ENCODE peak calls at places on chromosomes 11 and 22, in seven cellular contexts. One of them, this sample, is unnamed.

GRCh38 chr11:78499971-78500370 is 74.7 kb downstream of the NARS2 start:
- DNase-seq in Caki2: no peak
- DNase-seq in dermis microvascular lymphatic vessel endothelial cell: peak
- DNase-seq in hepatocyte: no peak
- DNase-seq in fibroblast of mammary gland: peak
- DNase-seq in type B pancreatic cell: no peak
- DNase-seq in activated CD4-positive, alpha-beta memory T cell treated with anti-CD3 and anti-CD28 coated beads for 36 hours: no peak
- DNase-seq in this sample: no peak

GRCh38 chr11:61771995-61772455 is 19.6 kb downstream of the MYRF start:
- DNase-seq in Caki2: no peak
- DNase-seq in dermis microvascular lymphatic vessel endothelial cell: no peak
- DNase-seq in hepatocyte: peak
- DNase-seq in fibroblast of mammary gland: no peak
- DNase-seq in type B pancreatic cell: no peak
- DNase-seq in activated CD4-positive, alpha-beta memory T cell treated with anti-CD3 and anti-CD28 coated beads for 36 hours: no peak
- DNase-seq in this sample: no peak

GRCh38 chr11:30852645-30853044 is 266.5 kb upstream of the MPPED2 start:
- DNase-seq in Caki2: no peak
- DNase-seq in dermis microvascular lymphatic vessel endothelial cell: no peak
- DNase-seq in hepatocyte: no peak
- DNase-seq in fibroblast of mammary gland: no peak
- DNase-seq in type B pancreatic cell: no peak
- DNase-seq in activated CD4-positive, alpha-beta memory T cell treated with anti-CD3 and anti-CD28 coated beads for 36 hours: no peak
- DNase-seq in this sample: no peak

GRCh38 chr11:120391297-120391696 is 55.1 kb downstream of the ARHGEF12 start:
- DNase-seq in Caki2: no peak
- DNase-seq in dermis microvascular lymphatic vessel endothelial cell: peak
- DNase-seq in hepatocyte: peak
- DNase-seq in fibroblast of mammary gland: no peak
- DNase-seq in type B pancreatic cell: no peak
- DNase-seq in activated CD4-positive, alpha-beta memory T cell treated with anti-CD3 and anti-CD28 coated beads for 36 hours: no peak
- DNase-seq in this sample: peak

GRCh38 chr11:11856638-11857037 is 14.9 kb downstream of the USP47 start:
- DNase-seq in Caki2: no peak
- DNase-seq in dermis microvascular lymphatic vessel endothelial cell: no peak
- DNase-seq in hepatocyte: no peak
- DNase-seq in fibroblast of mammary gland: no peak
- DNase-seq in type B pancreatic cell: no peak
- DNase-seq in activated CD4-positive, alpha-beta memory T cell treated with anti-CD3 and anti-CD28 coated beads for 36 hours: no peak
- DNase-seq in this sample: no peak

GRCh38 chr11:77266766-77267165 is 34.7 kb downstream of the GDPD4 start:
- DNase-seq in Caki2: no peak
- DNase-seq in dermis microvascular lymphatic vessel endothelial cell: no peak
- DNase-seq in hepatocyte: no peak
- DNase-seq in fibroblast of mammary gland: peak
- DNase-seq in type B pancreatic cell: no peak
- DNase-seq in activated CD4-positive, alpha-beta memory T cell treated with anti-CD3 and anti-CD28 coated beads for 36 hours: no peak
- DNase-seq in this sample: no peak

GRCh38 chr11:86145439-86146156 is 76.7 kb upstream of the PICALM start:
- DNase-seq in Caki2: peak
- DNase-seq in dermis microvascular lymphatic vessel endothelial cell: no peak
- DNase-seq in hepatocyte: peak
- DNase-seq in fibroblast of mammary gland: no peak
- DNase-seq in type B pancreatic cell: no peak
- DNase-seq in activated CD4-positive, alpha-beta memory T cell treated with anti-CD3 and anti-CD28 coated beads for 36 hours: no peak
- DNase-seq in this sample: no peak

GRCh38 chr11:134275534-134276395 is at the start of gene GLB1L3:
- DNase-seq in Caki2: no peak
- DNase-seq in dermis microvascular lymphatic vessel endothelial cell: peak
- DNase-seq in hepatocyte: peak
- DNase-seq in fibroblast of mammary gland: no peak
- DNase-seq in type B pancreatic cell: no peak
- DNase-seq in activated CD4-positive, alpha-beta memory T cell treated with anti-CD3 and anti-CD28 coated beads for 36 hours: peak
- DNase-seq in this sample: peak

GRCh38 chr11:72141066-72141465 is 5.5 kb downstream of the FOLR3 start:
- DNase-seq in Caki2: no peak
- DNase-seq in dermis microvascular lymphatic vessel endothelial cell: no peak
- DNase-seq in hepatocyte: no peak
- DNase-seq in fibroblast of mammary gland: peak
- DNase-seq in type B pancreatic cell: no peak
- DNase-seq in activated CD4-positive, alpha-beta memory T cell treated with anti-CD3 and anti-CD28 coated beads for 36 hours: peak
- DNase-seq in this sample: no peak

GRCh38 chr22:47402876-47403525 is 640.6 kb downstream of the TBC1D22A start:
- DNase-seq in Caki2: no peak
- DNase-seq in dermis microvascular lymphatic vessel endothelial cell: no peak
- DNase-seq in hepatocyte: no peak
- DNase-seq in fibroblast of mammary gland: no peak
- DNase-seq in type B pancreatic cell: no peak
- DNase-seq in activated CD4-positive, alpha-beta memory T cell treated with anti-CD3 and anti-CD28 coated beads for 36 hours: no peak
- DNase-seq in this sample: no peak

GRCh38 chr22:43182118-43182517 is 4.8 kb downstream of the TTLL12 start:
- DNase-seq in Caki2: no peak
- DNase-seq in dermis microvascular lymphatic vessel endothelial cell: no peak
- DNase-seq in hepatocyte: no peak
- DNase-seq in fibroblast of mammary gland: no peak
- DNase-seq in type B pancreatic cell: no peak
- DNase-seq in activated CD4-positive, alpha-beta memory T cell treated with anti-CD3 and anti-CD28 coated beads for 36 hours: no peak
- DNase-seq in this sample: no peak

GRCh38 chr11:121681536-121681935 is 228.8 kb upstream of the SORL1-AS1 start:
- DNase-seq in Caki2: no peak
- DNase-seq in dermis microvascular lymphatic vessel endothelial cell: no peak
- DNase-seq in hepatocyte: no peak
- DNase-seq in fibroblast of mammary gland: peak
- DNase-seq in type B pancreatic cell: no peak
- DNase-seq in activated CD4-positive, alpha-beta memory T cell treated with anti-CD3 and anti-CD28 coated beads for 36 hours: no peak
- DNase-seq in this sample: no peak

GRCh38 chr11:83544871-83545270 is 258.7 kb upstream of the CCDC90B start:
- DNase-seq in Caki2: no peak
- DNase-seq in dermis microvascular lymphatic vessel endothelial cell: no peak
- DNase-seq in hepatocyte: no peak
- DNase-seq in fibroblast of mammary gland: no peak
- DNase-seq in type B pancreatic cell: no peak
- DNase-seq in activated CD4-positive, alpha-beta memory T cell treated with anti-CD3 and anti-CD28 coated beads for 36 hours: no peak
- DNase-seq in this sample: no peak

GRCh38 chr22:37211853-37212173 is 464 bp downstream of the SSTR3 start:
- DNase-seq in Caki2: no peak
- DNase-seq in dermis microvascular lymphatic vessel endothelial cell: no peak
- DNase-seq in hepatocyte: no peak
- DNase-seq in fibroblast of mammary gland: no peak
- DNase-seq in type B pancreatic cell: no peak
- DNase-seq in activated CD4-positive, alpha-beta memory T cell treated with anti-CD3 and anti-CD28 coated beads for 36 hours: no peak
- DNase-seq in this sample: no peak

GRCh38 chr22:23772315-23773246 is at the start of gene MMP11:
- DNase-seq in Caki2: no peak
- DNase-seq in dermis microvascular lymphatic vessel endothelial cell: peak
- DNase-seq in hepatocyte: peak
- DNase-seq in fibroblast of mammary gland: no peak
- DNase-seq in type B pancreatic cell: no peak
- DNase-seq in activated CD4-positive, alpha-beta memory T cell treated with anti-CD3 and anti-CD28 coated beads for 36 hours: peak
- DNase-seq in this sample: no peak

GRCh38 chr11:29518389-29519174 is 498.2 kb downstream of the KCNA4 start:
- DNase-seq in Caki2: peak
- DNase-seq in dermis microvascular lymphatic vessel endothelial cell: peak
- DNase-seq in hepatocyte: peak
- DNase-seq in fibroblast of mammary gland: no peak
- DNase-seq in type B pancreatic cell: no peak
- DNase-seq in activated CD4-positive, alpha-beta memory T cell treated with anti-CD3 and anti-CD28 coated beads for 36 hours: no peak
- DNase-seq in this sample: no peak

GRCh38 chr11:46294365-46295309 is 17.2 kb downstream of the CREB3L1 start:
- DNase-seq in Caki2: no peak
- DNase-seq in dermis microvascular lymphatic vessel endothelial cell: no peak
- DNase-seq in hepatocyte: peak
- DNase-seq in fibroblast of mammary gland: peak
- DNase-seq in type B pancreatic cell: no peak
- DNase-seq in activated CD4-positive, alpha-beta memory T cell treated with anti-CD3 and anti-CD28 coated beads for 36 hours: no peak
- DNase-seq in this sample: no peak

GRCh38 chr11:2578934-2579280 is 120.9 kb downstream of the KCNQ1OT1 start:
- DNase-seq in Caki2: no peak
- DNase-seq in dermis microvascular lymphatic vessel endothelial cell: no peak
- DNase-seq in hepatocyte: no peak
- DNase-seq in fibroblast of mammary gland: no peak
- DNase-seq in type B pancreatic cell: peak
- DNase-seq in activated CD4-positive, alpha-beta memory T cell treated with anti-CD3 and anti-CD28 coated beads for 36 hours: no peak
- DNase-seq in this sample: no peak

GRCh38 chr11:44010789-44011251 is 37.0 kb upstream of the ACCSL start:
- DNase-seq in Caki2: no peak
- DNase-seq in dermis microvascular lymphatic vessel endothelial cell: no peak
- DNase-seq in hepatocyte: no peak
- DNase-seq in fibroblast of mammary gland: peak
- DNase-seq in type B pancreatic cell: peak
- DNase-seq in activated CD4-positive, alpha-beta memory T cell treated with anti-CD3 and anti-CD28 coated beads for 36 hours: no peak
- DNase-seq in this sample: no peak

GRCh38 chr11:78315724-78316123 is 101.9 kb downstream of the GAB2 start:
- DNase-seq in Caki2: no peak
- DNase-seq in dermis microvascular lymphatic vessel endothelial cell: no peak
- DNase-seq in hepatocyte: no peak
- DNase-seq in fibroblast of mammary gland: no peak
- DNase-seq in type B pancreatic cell: no peak
- DNase-seq in activated CD4-positive, alpha-beta memory T cell treated with anti-CD3 and anti-CD28 coated beads for 36 hours: no peak
- DNase-seq in this sample: no peak

GRCh38 chr11:3052109-3052479 is 5.1 kb downstream of the CARS1 start:
- DNase-seq in Caki2: no peak
- DNase-seq in dermis microvascular lymphatic vessel endothelial cell: peak
- DNase-seq in hepatocyte: no peak
- DNase-seq in fibroblast of mammary gland: no peak
- DNase-seq in type B pancreatic cell: no peak
- DNase-seq in activated CD4-positive, alpha-beta memory T cell treated with anti-CD3 and anti-CD28 coated beads for 36 hours: no peak
- DNase-seq in this sample: no peak

GRCh38 chr11:34616830-34617504 is 3.9 kb upstream of the EHF start:
- DNase-seq in Caki2: no peak
- DNase-seq in dermis microvascular lymphatic vessel endothelial cell: no peak
- DNase-seq in hepatocyte: no peak
- DNase-seq in fibroblast of mammary gland: no peak
- DNase-seq in type B pancreatic cell: no peak
- DNase-seq in activated CD4-positive, alpha-beta memory T cell treated with anti-CD3 and anti-CD28 coated beads for 36 hours: no peak
- DNase-seq in this sample: no peak

GRCh38 chr22:25668437-25668836 is 73.6 kb upstream of the MYO18B start:
- DNase-seq in Caki2: no peak
- DNase-seq in dermis microvascular lymphatic vessel endothelial cell: no peak
- DNase-seq in hepatocyte: no peak
- DNase-seq in fibroblast of mammary gland: peak
- DNase-seq in type B pancreatic cell: no peak
- DNase-seq in activated CD4-positive, alpha-beta memory T cell treated with anti-CD3 and anti-CD28 coated beads for 36 hours: no peak
- DNase-seq in this sample: no peak

GRCh38 chr11:16598906-16599305 is 139.5 kb upstream of the C11orf58 start:
- DNase-seq in Caki2: no peak
- DNase-seq in dermis microvascular lymphatic vessel endothelial cell: no peak
- DNase-seq in hepatocyte: no peak
- DNase-seq in fibroblast of mammary gland: no peak
- DNase-seq in type B pancreatic cell: no peak
- DNase-seq in activated CD4-positive, alpha-beta memory T cell treated with anti-CD3 and anti-CD28 coated beads for 36 hours: no peak
- DNase-seq in this sample: no peak

GRCh38 chr22:20952544-20953341 is 14.3 kb upstream of the AIFM3 start:
- DNase-seq in Caki2: no peak
- DNase-seq in dermis microvascular lymphatic vessel endothelial cell: no peak
- DNase-seq in hepatocyte: peak
- DNase-seq in fibroblast of mammary gland: no peak
- DNase-seq in type B pancreatic cell: no peak
- DNase-seq in activated CD4-positive, alpha-beta memory T cell treated with anti-CD3 and anti-CD28 coated beads for 36 hours: no peak
- DNase-seq in this sample: no peak